ENCODE peak calls at places on chromosomes 16 and 17, in four cellular contexts. One of them, this sample, is unnamed.

GRCh38 chr16:86757704-86758040 is 179.3 kb downstream of the FOXL1 start:
- DNase-seq in Caco-2: no peak
- DNase-seq in BE2C: no peak
- DNase-seq in ureter: no peak
- DNase-seq in this sample: no peak

GRCh38 chr16:49049644-49050043 is 232.0 kb downstream of the CBLN1 start:
- DNase-seq in BE2C: no peak
- DNase-seq in ureter: no peak
- DNase-seq in Caco-2: no peak
- DNase-seq in this sample: no peak

GRCh38 chr17:47287639-47288038 is 34.0 kb downstream of the ITGB3 start:
- DNase-seq in BE2C: no peak
- DNase-seq in Caco-2: no peak
- DNase-seq in ureter: no peak
- DNase-seq in this sample: no peak

GRCh38 chr17:17742133-17742621 is 60.9 kb downstream of the RAI1 start:
- DNase-seq in BE2C: no peak
- DNase-seq in ureter: no peak
- DNase-seq in Caco-2: no peak
- DNase-seq in this sample: peak

GRCh38 chr16:66927918-66928649 is 2.7 kb upstream of the RRAD start:
- DNase-seq in Caco-2: no peak
- DNase-seq in ureter: no peak
- DNase-seq in BE2C: no peak
- DNase-seq in this sample: no peak

GRCh38 chr17:44004077-44004760 is at the start of gene NAGS:
- DNase-seq in ureter: no peak
- DNase-seq in BE2C: peak
- DNase-seq in Caco-2: no peak
- DNase-seq in this sample: peak

GRCh38 chr17:55238931-55239297 is 25.8 kb upstream of the HLF start:
- DNase-seq in Caco-2: peak
- DNase-seq in BE2C: peak
- DNase-seq in ureter: no peak
- DNase-seq in this sample: no peak

GRCh38 chr16:3023415-3023668 is 400 bp downstream of the HCFC1R1 start:
- DNase-seq in ureter: no peak
- DNase-seq in BE2C: no peak
- DNase-seq in Caco-2: peak
- DNase-seq in this sample: no peak

GRCh38 chr17:3020381-3020780 is 43.0 kb downstream of the OR1D5 start:
- DNase-seq in Caco-2: no peak
- DNase-seq in ureter: no peak
- DNase-seq in BE2C: no peak
- DNase-seq in this sample: no peak

GRCh38 chr17:77901476-77901875 is 57.0 kb upstream of the TNRC6C start:
- DNase-seq in BE2C: no peak
- DNase-seq in ureter: no peak
- DNase-seq in Caco-2: no peak
- DNase-seq in this sample: no peak

GRCh38 chr16:66844342-66845079 is at the start of gene CA7:
- DNase-seq in ureter: no peak
- DNase-seq in Caco-2: peak
- DNase-seq in BE2C: no peak
- DNase-seq in this sample: no peak

GRCh38 chr17:66625321-66625767 is 209.6 kb upstream of the CACNG5 start:
- DNase-seq in ureter: no peak
- DNase-seq in BE2C: no peak
- DNase-seq in Caco-2: no peak
- DNase-seq in this sample: peak

GRCh38 chr16:70156207-70156978 is 17.2 kb upstream of the CLEC18C start:
- DNase-seq in ureter: no peak
- DNase-seq in Caco-2: no peak
- DNase-seq in BE2C: no peak
- DNase-seq in this sample: no peak

GRCh38 chr17:77327566-77328463 is 187.0 kb downstream of the SEC14L1 start:
- DNase-seq in ureter: peak
- DNase-seq in BE2C: no peak
- DNase-seq in Caco-2: no peak
- DNase-seq in this sample: no peak

GRCh38 chr16:456891-457483 is 31.5 kb downstream of the RAB11FIP3 start:
- DNase-seq in BE2C: no peak
- DNase-seq in ureter: no peak
- DNase-seq in Caco-2: no peak
- DNase-seq in this sample: peak

GRCh38 chr17:11712445-11712844 is 114.2 kb downstream of the DNAH9 start:
- DNase-seq in Caco-2: no peak
- DNase-seq in ureter: no peak
- DNase-seq in BE2C: no peak
- DNase-seq in this sample: no peak

GRCh38 chr16:54374136-54374535 is 87.5 kb upstream of the IRX3 start:
- DNase-seq in Caco-2: no peak
- DNase-seq in ureter: no peak
- DNase-seq in BE2C: no peak
- DNase-seq in this sample: no peak